ENCODE peak calls at places on chromosomes 7 and 10, in nine cellular contexts. One of them, this sample, is unnamed.
A peak's percentile ranks its signal among the peaks of the same experiment; 100 is the strongest.

GRCh38 chr10:91551856-91552255 is 81.0 kb downstream of the PPP1R3C start:
- DNase-seq in upper lobe of left lung: no peak
- DNase-seq in GM13977: no peak
- DNase-seq in stomach: peak; percentile 38
- DNase-seq in astrocyte: peak; percentile 47
- DNase-seq in DND-41: peak; percentile 11
- DNase-seq in AG09309: peak; percentile 14
- DNase-seq in choroid plexus epithelial cell: peak; percentile 93
- DNase-seq in lung: no peak
- DNase-seq in this sample: peak; percentile 32

GRCh38 chr10:95793401-95794045 is 37.6 kb downstream of the ENTPD1 start:
- DNase-seq in upper lobe of left lung: no peak
- DNase-seq in GM13977: no peak
- DNase-seq in stomach: no peak
- DNase-seq in astrocyte: no peak
- DNase-seq in DND-41: no peak
- DNase-seq in AG09309: no peak
- DNase-seq in choroid plexus epithelial cell: no peak
- DNase-seq in lung: no peak
- DNase-seq in this sample: no peak

GRCh38 chr10:3747248-3747960 is 37.6 kb downstream of the KLF6 start:
- DNase-seq in upper lobe of left lung: peak; percentile 46
- DNase-seq in GM13977: no peak
- DNase-seq in stomach: no peak
- DNase-seq in astrocyte: no peak
- DNase-seq in DND-41: no peak
- DNase-seq in AG09309: no peak
- DNase-seq in choroid plexus epithelial cell: no peak
- DNase-seq in lung: peak; percentile 20
- DNase-seq in this sample: no peak

GRCh38 chr10:129550658-129551057 is 83.6 kb downstream of the MGMT start:
- DNase-seq in upper lobe of left lung: no peak
- DNase-seq in GM13977: no peak
- DNase-seq in stomach: no peak
- DNase-seq in astrocyte: no peak
- DNase-seq in DND-41: no peak
- DNase-seq in AG09309: no peak
- DNase-seq in choroid plexus epithelial cell: no peak
- DNase-seq in lung: no peak
- DNase-seq in this sample: no peak

GRCh38 chr7:45089314-45089891 is 634 bp upstream of the NACAD start:
- DNase-seq in upper lobe of left lung: peak; percentile 84
- DNase-seq in GM13977: peak; percentile 86
- DNase-seq in stomach: peak; percentile 61
- DNase-seq in astrocyte: peak; percentile 29
- DNase-seq in DND-41: no peak
- DNase-seq in AG09309: no peak
- DNase-seq in choroid plexus epithelial cell: peak; percentile 49
- DNase-seq in lung: peak; percentile 53
- DNase-seq in this sample: peak; percentile 79

GRCh38 chr7:158782638-158783490 is 46.4 kb downstream of the ESYT2 start:
- DNase-seq in upper lobe of left lung: no peak
- DNase-seq in GM13977: no peak
- DNase-seq in stomach: no peak
- DNase-seq in astrocyte: no peak
- DNase-seq in DND-41: no peak
- DNase-seq in AG09309: no peak
- DNase-seq in choroid plexus epithelial cell: peak; percentile 73
- DNase-seq in lung: peak; percentile 45
- DNase-seq in this sample: no peak

GRCh38 chr7:27105161-27106122 is 3.0 kb upstream of the HOXA2 start:
- DNase-seq in upper lobe of left lung: no peak
- DNase-seq in GM13977: no peak
- DNase-seq in stomach: no peak
- DNase-seq in astrocyte: peak; percentile 32
- DNase-seq in DND-41: no peak
- DNase-seq in AG09309: no peak
- DNase-seq in choroid plexus epithelial cell: no peak
- DNase-seq in lung: no peak
- DNase-seq in this sample: no peak

GRCh38 chr7:18508441-18509427 is 13.2 kb downstream of the HDAC9 start:
- DNase-seq in upper lobe of left lung: no peak
- DNase-seq in GM13977: peak; percentile 33
- DNase-seq in stomach: no peak
- DNase-seq in astrocyte: peak; percentile 98
- DNase-seq in DND-41: no peak
- DNase-seq in AG09309: peak; percentile 78
- DNase-seq in choroid plexus epithelial cell: peak; percentile 97
- DNase-seq in lung: no peak
- DNase-seq in this sample: no peak

GRCh38 chr7:6160191-6160623 is 112.2 kb downstream of the CYTH3 start:
- DNase-seq in upper lobe of left lung: peak; percentile 89
- DNase-seq in GM13977: no peak
- DNase-seq in stomach: peak; percentile 51
- DNase-seq in astrocyte: peak; percentile 27
- DNase-seq in DND-41: no peak
- DNase-seq in AG09309: peak; percentile 34
- DNase-seq in choroid plexus epithelial cell: peak; percentile 71
- DNase-seq in lung: peak; percentile 40
- DNase-seq in this sample: no peak

GRCh38 chr7:133315332-133316040 is 62.6 kb downstream of the EXOC4 start:
- DNase-seq in upper lobe of left lung: no peak
- DNase-seq in GM13977: no peak
- DNase-seq in stomach: no peak
- DNase-seq in astrocyte: peak; percentile 75
- DNase-seq in DND-41: no peak
- DNase-seq in AG09309: peak; percentile 3
- DNase-seq in choroid plexus epithelial cell: peak; percentile 56
- DNase-seq in lung: no peak
- DNase-seq in this sample: no peak

GRCh38 chr10:78461333-78461732 is 427.7 kb downstream of the RPS24 start:
- DNase-seq in upper lobe of left lung: no peak
- DNase-seq in GM13977: no peak
- DNase-seq in stomach: no peak
- DNase-seq in astrocyte: no peak
- DNase-seq in DND-41: no peak
- DNase-seq in AG09309: no peak
- DNase-seq in choroid plexus epithelial cell: no peak
- DNase-seq in lung: no peak
- DNase-seq in this sample: no peak

GRCh38 chr7:102398543-102398942 is 2.4 kb downstream of the PRKRIP1 start:
- DNase-seq in upper lobe of left lung: no peak
- DNase-seq in GM13977: no peak
- DNase-seq in stomach: no peak
- DNase-seq in astrocyte: no peak
- DNase-seq in DND-41: no peak
- DNase-seq in AG09309: no peak
- DNase-seq in choroid plexus epithelial cell: no peak
- DNase-seq in lung: no peak
- DNase-seq in this sample: no peak

GRCh38 chr10:50312464-50313437 is 61.4 kb upstream of the ASAH2 start:
- DNase-seq in upper lobe of left lung: no peak
- DNase-seq in GM13977: no peak
- DNase-seq in stomach: no peak
- DNase-seq in astrocyte: peak; percentile 31
- DNase-seq in DND-41: no peak
- DNase-seq in AG09309: peak; percentile 34
- DNase-seq in choroid plexus epithelial cell: peak; percentile 58
- DNase-seq in lung: no peak
- DNase-seq in this sample: no peak

GRCh38 chr7:607938-608337 is 88.3 kb upstream of the PDGFA start:
- DNase-seq in upper lobe of left lung: no peak
- DNase-seq in GM13977: no peak
- DNase-seq in stomach: no peak
- DNase-seq in astrocyte: no peak
- DNase-seq in DND-41: peak; percentile 81
- DNase-seq in AG09309: no peak
- DNase-seq in choroid plexus epithelial cell: no peak
- DNase-seq in lung: no peak
- DNase-seq in this sample: no peak

GRCh38 chr10:6203331-6204062 is 765 bp downstream of the PFKFB3 start:
- DNase-seq in upper lobe of left lung: peak; percentile 95
- DNase-seq in GM13977: peak; percentile 91
- DNase-seq in stomach: peak; percentile 67
- DNase-seq in astrocyte: peak; percentile 30
- DNase-seq in DND-41: no peak
- DNase-seq in AG09309: no peak
- DNase-seq in choroid plexus epithelial cell: peak; percentile 67
- DNase-seq in lung: peak; percentile 51
- DNase-seq in this sample: peak; percentile 94

GRCh38 chr10:54703086-54703485 is 97.9 kb downstream of the PCDH15 start:
- DNase-seq in upper lobe of left lung: no peak
- DNase-seq in GM13977: no peak
- DNase-seq in stomach: no peak
- DNase-seq in astrocyte: peak; percentile 7
- DNase-seq in DND-41: no peak
- DNase-seq in AG09309: no peak
- DNase-seq in choroid plexus epithelial cell: peak; percentile 46
- DNase-seq in lung: no peak
- DNase-seq in this sample: no peak

DNA sequence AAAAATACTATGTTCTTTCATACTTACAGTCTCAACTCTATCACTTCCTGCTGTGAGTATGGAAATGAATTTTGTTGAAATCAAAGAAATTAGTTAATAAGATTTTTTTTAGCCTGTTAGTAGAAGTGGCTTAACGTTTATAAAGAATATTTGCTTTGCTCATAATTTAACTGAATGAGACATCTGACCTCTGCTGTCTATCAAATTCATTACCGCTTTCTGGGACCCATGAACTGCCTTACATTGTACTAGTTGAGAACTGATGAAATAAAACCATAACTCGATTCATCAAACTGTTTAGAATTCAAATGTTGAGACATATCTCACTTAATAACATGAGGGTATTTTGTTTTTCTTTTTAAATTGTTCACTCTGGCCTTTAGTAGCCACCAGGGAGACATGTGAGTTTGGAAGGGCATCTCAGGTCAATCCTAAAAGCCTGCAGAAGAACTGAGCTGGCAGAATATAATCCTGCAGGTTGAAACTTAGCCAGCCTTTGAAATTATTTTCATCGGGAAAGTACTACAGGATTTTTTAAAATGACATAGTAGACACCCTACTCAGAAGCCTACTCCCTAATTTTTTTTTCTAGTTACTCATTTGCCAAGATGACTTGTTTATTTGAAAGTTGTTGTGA is 78.7 kb downstream of the KIAA1217 start:
- DNase-seq in upper lobe of left lung: no peak
- DNase-seq in GM13977: no peak
- DNase-seq in stomach: no peak
- DNase-seq in astrocyte: no peak
- DNase-seq in DND-41: no peak
- DNase-seq in AG09309: no peak
- DNase-seq in choroid plexus epithelial cell: no peak
- DNase-seq in lung: no peak
- DNase-seq in this sample: no peak
- TF ChIP-seq CTCF in upper lobe of left lung: no peak
- TF ChIP-seq CTCF in GM13977: no peak
- TF ChIP-seq CTCF in stomach: no peak
- TF ChIP-seq CTCF in astrocyte: no peak
- TF ChIP-seq CTCF in DND-41: no peak
- TF ChIP-seq CTCF in AG09309: no peak
- TF ChIP-seq CTCF in choroid plexus epithelial cell: no peak
- TF ChIP-seq CTCF in lung: no peak
- TF ChIP-seq CTCF in this sample: no peak

DNA sequence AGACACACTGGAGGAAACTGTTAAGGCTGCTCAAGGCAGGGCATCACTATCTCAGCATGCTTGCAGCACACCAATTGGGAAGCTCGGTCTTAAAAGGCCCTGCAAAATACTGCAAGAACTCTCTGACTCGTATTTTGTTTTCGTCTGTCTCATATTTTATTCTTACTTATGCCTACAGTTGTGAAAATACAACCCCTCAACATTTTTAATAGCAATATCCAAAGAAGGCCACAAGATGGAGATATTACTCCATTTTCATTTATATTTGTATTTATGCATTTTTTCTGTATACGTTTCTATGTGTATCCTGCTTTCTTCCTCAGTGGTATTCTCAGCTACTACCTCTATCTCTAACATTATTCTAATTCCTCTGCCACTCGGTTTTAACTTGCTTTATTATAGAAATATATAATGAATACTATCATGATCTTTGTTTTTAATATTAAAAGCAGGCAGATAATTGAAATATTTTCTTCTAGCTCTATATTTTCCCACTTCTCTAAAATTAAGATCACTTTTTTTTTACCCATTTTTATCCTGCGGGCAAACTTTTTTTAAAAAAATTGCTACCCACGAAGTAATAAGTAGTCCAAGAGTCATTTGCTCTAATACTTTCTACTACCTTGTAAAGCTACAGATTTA is 10.0 kb downstream of the DNAJC1 start:
- DNase-seq in upper lobe of left lung: no peak
- DNase-seq in GM13977: no peak
- DNase-seq in stomach: no peak
- DNase-seq in astrocyte: no peak
- DNase-seq in DND-41: no peak
- DNase-seq in AG09309: no peak
- DNase-seq in choroid plexus epithelial cell: peak; percentile 53
- DNase-seq in lung: no peak
- DNase-seq in this sample: peak; percentile 15
- TF ChIP-seq CTCF in upper lobe of left lung: peak; percentile 46
- TF ChIP-seq CTCF in GM13977: peak; percentile 50
- TF ChIP-seq CTCF in stomach: peak; percentile 48
- TF ChIP-seq CTCF in astrocyte: peak; percentile 35
- TF ChIP-seq CTCF in DND-41: peak; percentile 72
- TF ChIP-seq CTCF in AG09309: peak; percentile 32
- TF ChIP-seq CTCF in choroid plexus epithelial cell: peak; percentile 46
- TF ChIP-seq CTCF in lung: peak; percentile 30
- TF ChIP-seq CTCF in this sample: peak; percentile 8

GRCh38 chr7:117951711-117952280 is 78.6 kb upstream of the CTTNBP2 start:
- DNase-seq in upper lobe of left lung: no peak
- DNase-seq in GM13977: no peak
- DNase-seq in stomach: no peak
- DNase-seq in astrocyte: no peak
- DNase-seq in DND-41: no peak
- DNase-seq in AG09309: no peak
- DNase-seq in choroid plexus epithelial cell: peak; percentile 3
- DNase-seq in lung: no peak
- DNase-seq in this sample: no peak
- TF ChIP-seq CTCF in upper lobe of left lung: no peak
- TF ChIP-seq CTCF in GM13977: no peak
- TF ChIP-seq CTCF in stomach: no peak
- TF ChIP-seq CTCF in astrocyte: no peak
- TF ChIP-seq CTCF in DND-41: no peak
- TF ChIP-seq CTCF in AG09309: no peak
- TF ChIP-seq CTCF in choroid plexus epithelial cell: no peak
- TF ChIP-seq CTCF in lung: no peak
- TF ChIP-seq CTCF in this sample: no peak

DNA sequence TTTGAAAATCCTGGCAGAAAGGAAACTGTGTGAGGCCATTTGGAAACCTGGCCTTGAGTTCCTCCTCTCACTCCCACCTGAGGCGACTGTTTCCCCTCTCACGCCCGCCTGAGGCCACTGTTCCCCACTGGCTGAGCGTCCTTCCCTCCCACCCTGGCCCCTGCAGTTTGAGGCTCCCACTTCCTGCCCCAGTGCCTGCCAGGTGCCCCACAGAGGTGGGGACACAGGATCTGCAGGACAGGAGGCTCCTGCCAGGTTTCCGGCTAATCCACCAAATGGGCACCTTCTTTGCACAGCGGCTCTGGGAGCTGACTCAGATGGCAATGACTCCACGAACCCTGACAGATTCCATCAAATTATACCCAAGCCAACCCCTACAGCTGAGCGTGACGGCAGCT is 24.3 kb upstream of the LARP4B start:
- DNase-seq in upper lobe of left lung: no peak
- DNase-seq in GM13977: no peak
- DNase-seq in stomach: no peak
- DNase-seq in astrocyte: no peak
- DNase-seq in DND-41: no peak
- DNase-seq in AG09309: no peak
- DNase-seq in choroid plexus epithelial cell: no peak
- DNase-seq in lung: no peak
- DNase-seq in this sample: no peak
- TF ChIP-seq CTCF in upper lobe of left lung: no peak
- TF ChIP-seq CTCF in GM13977: no peak
- TF ChIP-seq CTCF in stomach: no peak
- TF ChIP-seq CTCF in astrocyte: no peak
- TF ChIP-seq CTCF in DND-41: no peak
- TF ChIP-seq CTCF in AG09309: no peak
- TF ChIP-seq CTCF in choroid plexus epithelial cell: no peak
- TF ChIP-seq CTCF in lung: no peak
- TF ChIP-seq CTCF in this sample: no peak